ENCODE peak calls at places on chromosome 1, in ten cellular contexts. K is A172, Y is AG08395, R is lower lobe of right lung, O is heart right ventricle, Z is nucleus accumbens, E is SW480, P is K562, J is right atrium auricular region, G is thoracic aorta. L is an unnamed sample.

GRCh38 chr1:108199231-108199657 is 899 bp downstream of the SLC25A24 start:
- DNase-seq in Y (peak), G (no peak), R (no peak), J (no peak), P (peak), K (peak), O (no peak), E (peak), Z (no peak), L (peak)

GRCh38 chr1:224860488-224860887 is 69.0 kb upstream of the DNAH14 start:
- DNase-seq in Y (no peak), Z (no peak), E (no peak), J (no peak), R (no peak), O (no peak), K (no peak), G (no peak), P (no peak), L (no peak)

GRCh38 chr1:243950166-243950565 is 100.1 kb upstream of the AKT3 start:
- DNase-seq in P (no peak), O (no peak), Y (peak), R (no peak), J (no peak), E (no peak), K (peak), Z (no peak), G (no peak), L (peak)

GRCh38 chr1:41013812-41014211 is 7.7 kb downstream of the SLFNL1 start:
- DNase-seq in R (no peak), J (no peak), O (no peak), G (no peak), Z (no peak), Y (no peak), E (no peak), P (no peak), K (no peak), L (no peak)

GRCh38 chr1:159554681-159555080 is 18.9 kb upstream of the OR10J5 start:
- DNase-seq in E (no peak), O (no peak), P (no peak), J (no peak), Z (no peak), G (no peak), R (no peak), Y (no peak), K (no peak), L (peak)

GRCh38 chr1:225480825-225481434 is 53.1 kb upstream of the LBR start:
- DNase-seq in P (peak), Z (no peak), G (no peak), Y (no peak), J (peak), K (peak), O (peak), E (peak), R (no peak), L (peak)

GRCh38 chr1:191405417-191405816 is 752.8 kb upstream of the RGS18 start:
- DNase-seq in K (no peak), G (no peak), J (no peak), E (no peak), Y (no peak), R (no peak), Z (no peak), P (no peak), O (no peak), L (no peak)

GRCh38 chr1:228510101-228510850 is 23.1 kb downstream of the RNF187 start:
- DNase-seq in Z (no peak), O (no peak), E (no peak), Y (no peak), P (no peak), G (no peak), J (peak), R (no peak), K (peak), L (no peak)

GRCh38 chr1:195580988-195581387 is 1027.3 kb downstream of the KCNT2 start:
- DNase-seq in P (no peak), G (no peak), Z (no peak), K (no peak), E (no peak), R (no peak), O (no peak), Y (no peak), J (no peak), L (no peak)

GRCh38 chr1:110067957-110068645 is 2.4 kb downstream of the ALX3 start:
- DNase-seq in R (no peak), P (no peak), O (no peak), Z (no peak), J (no peak), Y (no peak), G (no peak), E (no peak), K (no peak), L (no peak)

GRCh38 chr1:19664453-19665043 is at the start of gene HTR6:
- DNase-seq in G (no peak), R (no peak), P (peak), Y (no peak), O (no peak), E (no peak), K (no peak), J (no peak), Z (no peak), L (no peak)

GRCh38 chr1:214438059-214438458 is 113.3 kb downstream of the PTPN14 start:
- DNase-seq in E (peak), K (no peak), G (no peak), J (no peak), P (peak), Z (no peak), O (peak), Y (no peak), R (no peak), L (no peak)